ENCODE peak calls at places on chromosomes 12 and 14, in six cellular contexts. J is DMS 273 treated with DMSO at 0.1 percent for 48 hours; H is amniotic epithelial cell; R is omental fat pad; B is effector memory CD8-positive, alpha-beta T cell; T is T-helper 1 cell. N is an unnamed sample.

GRCh38 chr14:49249022-49249421 is 337.2 kb downstream of the RPS29 start:
- DNase-seq in B (no peak), J (no peak), T (no peak), H (peak), R (no peak), N (no peak)

GRCh38 chr14:56417173-56417572 is 162.4 kb upstream of the TMEM260 start:
- DNase-seq in B (no peak), H (no peak), J (no peak), R (no peak), T (no peak), N (no peak)

GRCh38 chr12:118034429-118035193 is 18.1 kb downstream of the RFC5 start:
- DNase-seq in B (no peak), T (no peak), R (no peak), H (peak), J (no peak), N (no peak)

GRCh38 chr14:63508033-63508432 is 35.1 kb downstream of the PPP2R5E start:
- DNase-seq in H (no peak), B (peak), T (no peak), R (no peak), J (no peak), N (peak)

GRCh38 chr12:29160230-29160629 is 11.2 kb downstream of the FAR2 start:
- DNase-seq in H (no peak), J (no peak), B (no peak), R (no peak), T (no peak), N (peak)

GRCh38 chr12:120115692-120116442 is 686 bp downstream of the RAB35 start:
- DNase-seq in B (no peak), T (no peak), R (no peak), H (peak), J (no peak), N (no peak)

GRCh38 chr12:45234134-45234865 is 18.4 kb downstream of the ANO6 start:
- DNase-seq in J (no peak), B (no peak), H (peak), T (no peak), R (no peak), N (no peak)

GRCh38 chr12:125386652-125387051 is 321.4 kb downstream of the AACS start:
- DNase-seq in H (no peak), B (no peak), J (no peak), R (no peak), T (no peak), N (no peak)

GRCh38 chr14:24483604-24484252 is 24.3 kb downstream of the CMA1 start:
- DNase-seq in B (no peak), J (no peak), R (no peak), H (peak), T (no peak), N (no peak)

GRCh38 chr14:51087024-51087423 is 7.9 kb downstream of the TRIM9 start:
- DNase-seq in T (no peak), H (no peak), R (peak), J (no peak), B (no peak), N (no peak)

GRCh38 chr14:99481745-99482099 is 513 bp downstream of the CCNK start:
- DNase-seq in H (peak), R (no peak), T (no peak), J (no peak), B (no peak), N (peak)

GRCh38 chr14:55581011-55581806 is 1.2 kb downstream of the KTN1 start:
- DNase-seq in R (no peak), H (peak), T (peak), J (no peak), B (peak), N (peak)

GRCh38 chr12:99915251-99916082 is 69.3 kb downstream of the ANKS1B start:
- DNase-seq in H (peak), B (no peak), J (no peak), T (no peak), R (no peak), N (no peak)

GRCh38 chr12:57233357-57234232 is 4.1 kb downstream of the SHMT2 start:
- DNase-seq in J (no peak), T (no peak), H (peak), R (no peak), B (no peak), N (no peak)

GRCh38 chr14:92465353-92466067 is 48.1 kb upstream of the RIN3 start:
- DNase-seq in R (no peak), H (no peak), T (no peak), B (no peak), J (no peak), N (no peak)

GRCh38 chr14:67820428-67820881 is 876 bp downstream of the RAD51B start:
- DNase-seq in J (no peak), H (peak), R (no peak), T (no peak), B (no peak), N (no peak)

GRCh38 chr14:28770061-28770460 is 3.5 kb downstream of the FOXG1 start:
- DNase-seq in R (no peak), T (no peak), H (no peak), J (no peak), B (no peak), N (no peak)

GRCh38 chr14:35404496-35405303 is at the start of gene NFKBIA:
- DNase-seq in J (peak), R (peak), T (peak), B (peak), H (peak), N (peak)

GRCh38 chr12:23014749-23015148 is 389.8 kb downstream of the ETNK1 start:
- DNase-seq in R (no peak), H (no peak), J (no peak), B (no peak), T (no peak), N (no peak)

GRCh38 chr14:55847766-55848165 is 267.8 kb downstream of the KTN1 start:
- DNase-seq in J (no peak), T (no peak), R (no peak), H (peak), B (no peak), N (no peak)

GRCh38 chr14:59186316-59186715 is 2.2 kb upstream of the DAAM1 start:
- DNase-seq in T (no peak), H (no peak), R (no peak), J (no peak), B (no peak), N (no peak)

GRCh38 chr12:100539209-100539608 is 34.3 kb upstream of the GAS2L3 start:
- DNase-seq in H (peak), B (no peak), R (no peak), J (no peak), T (no peak), N (no peak)

GRCh38 chr12:26092706-26093105 is 32.1 kb downstream of the BHLHE41 start:
- DNase-seq in B (no peak), R (no peak), J (no peak), T (no peak), H (no peak), N (no peak)

GRCh38 chr12:51926718-51927117 is 19.4 kb downstream of the ACVRL1 start:
- DNase-seq in B (peak), R (no peak), T (no peak), J (no peak), H (peak), N (peak)

GRCh38 chr14:71267691-71268090 is 360.4 kb downstream of the PCNX1 start:
- DNase-seq in B (no peak), J (no peak), R (no peak), H (no peak), T (no peak), N (no peak)

GRCh38 chr12:131473721-131474709 is 236.9 kb upstream of the SFSWAP start:
- DNase-seq in J (no peak), H (no peak), B (no peak), R (no peak), T (no peak), N (no peak)

GRCh38 chr14:39229601-39230110 is 4.1 kb upstream of the MIA2 start:
- DNase-seq in R (no peak), J (no peak), B (no peak), H (no peak), T (no peak), N (no peak)

GRCh38 chr12:113680868-113681267 is 209.2 kb upstream of the LHX5 start:
- DNase-seq in J (no peak), T (no peak), R (no peak), B (no peak), H (no peak), N (no peak)

GRCh38 chr12:121503395-121503794 is 77.4 kb downstream of the KDM2B start:
- DNase-seq in H (no peak), T (no peak), B (no peak), R (no peak), J (no peak), N (no peak)

GRCh38 chr12:18612971-18613370 is 124.8 kb downstream of the PLCZ1 start:
- DNase-seq in J (no peak), B (no peak), R (no peak), H (no peak), T (no peak), N (no peak)

GRCh38 chr14:78010688-78011087 is 159.5 kb upstream of the NRXN3 start:
- DNase-seq in R (no peak), T (no peak), B (no peak), J (no peak), H (no peak), N (no peak)

GRCh38 chr14:85531594-85532391 is 1.8 kb downstream of the FLRT2 start:
- DNase-seq in H (peak), B (no peak), T (no peak), R (no peak), J (no peak), N (no peak)

GRCh38 chr12:91556909-91557308 is 374.3 kb upstream of the DCN start:
- DNase-seq in R (no peak), T (no peak), J (no peak), B (no peak), H (no peak), N (no peak)

GRCh38 chr12:114976959-114977358 is 293.0 kb upstream of the TBX3 start:
- DNase-seq in H (peak), R (no peak), J (no peak), T (no peak), B (no peak), N (no peak)